ENCODE peak calls at places on chromosomes 13 and 19, in four cellular contexts. N is mucosa of descending colon, B is mesothelial cell of epicardium, P is RWPE1. E is an unnamed sample.

GRCh38 chr13:57666554-57666953 is 35.0 kb downstream of the PCDH17 start:
- DNase-seq in N (no peak), P (no peak), B (no peak), E (no peak)

GRCh38 chr19:49512970-49513745 is 697 bp downstream of the FCGRT start:
- DNase-seq in N (peak), B (peak), P (no peak), E (peak)

GRCh38 chr13:107480130-107480529 is 735.2 kb downstream of the LIG4 start:
- DNase-seq in B (no peak), N (no peak), P (no peak), E (no peak)

GRCh38 chr13:21060063-21060826 is 1.1 kb downstream of the LATS2 start:
- DNase-seq in B (peak), N (peak), P (peak), E (peak)

GRCh38 chr13:73578251-73578875 is 519.6 kb downstream of the KLF5 start:
- DNase-seq in P (no peak), B (no peak), N (no peak), E (no peak)

GRCh38 chr13:95546919-95547318 is 5.6 kb upstream of the CLDN10 start:
- DNase-seq in P (no peak), N (no peak), B (no peak), E (no peak)

GRCh38 chr19:16380943-16381755 is 56.5 kb downstream of the KLF2 start:
- DNase-seq in N (peak), B (no peak), P (no peak), E (no peak)

GRCh38 chr13:83007226-83007625 is 875.0 kb downstream of the SLITRK1 start:
- DNase-seq in N (no peak), B (no peak), P (no peak), E (no peak)

GRCh38 chr13:68810660-68811059 is 1297.0 kb upstream of the ATXN8OS start:
- DNase-seq in B (no peak), N (no peak), P (no peak), E (no peak)

GRCh38 chr19:3580156-3580955 is 4.9 kb upstream of the GIPC3 start:
- DNase-seq in P (no peak), N (no peak), B (no peak), E (no peak)

GRCh38 chr19:11324748-11325389 is 14.6 kb downstream of the RAB3D start:
- DNase-seq in P (no peak), N (no peak), B (no peak), E (no peak)

GRCh38 chr13:66048888-66049287 is 1181.2 kb downstream of the PCDH9 start:
- DNase-seq in N (no peak), B (no peak), P (no peak), E (no peak)

GRCh38 chr19:34336781-34337271 is 28.2 kb upstream of the GPI start:
- DNase-seq in B (no peak), N (no peak), P (peak), E (no peak)

GRCh38 chr19:21568816-21569496 is 63.6 kb downstream of the ZNF429 start:
- DNase-seq in B (no peak), P (no peak), N (peak), E (peak)

GRCh38 chr19:21566073-21566472 is 60.7 kb downstream of the ZNF429 start:
- DNase-seq in P (peak), B (no peak), N (no peak), E (no peak)

GRCh38 chr19:21569497-21569870 is 64.1 kb downstream of the ZNF429 start:
- DNase-seq in N (peak), P (no peak), B (no peak), E (no peak)

GRCh38 chr19:21574607-21575006 is 69.2 kb downstream of the ZNF429 start:
- DNase-seq in N (no peak), B (no peak), P (no peak), E (no peak)

GRCh38 chr19:21571316-21571715 is 65.9 kb downstream of the ZNF429 start:
- DNase-seq in P (no peak), N (no peak), B (no peak), E (no peak)
- TF ChIP-seq CTCF in P (no peak), N (no peak), B (no peak), E (no peak)

GRCh38 chr13:99577934-99578917 is 77.0 kb downstream of the TM9SF2 start:
- DNase-seq in B (no peak), P (no peak), N (no peak), E (no peak)
- TF ChIP-seq CTCF in B (no peak), P (no peak), N (no peak), E (no peak)

GRCh38 chr13:102903659-102904407 is 58.0 kb downstream of the ERCC5 start:
- DNase-seq in B (no peak), N (no peak), P (peak), E (no peak)
- TF ChIP-seq CTCF in B (peak), N (peak), P (peak), E (no peak)

GRCh38 chr19:45960595-45961235 is 12.9 kb downstream of the NOVA2 start:
- DNase-seq in B (no peak), N (no peak), P (no peak), E (no peak)
- TF ChIP-seq CTCF in B (no peak), N (no peak), P (no peak), E (no peak)

GRCh38 chr13:88817560-88817959 is 1146.4 kb downstream of the SLITRK5 start:
- DNase-seq in B (no peak), N (no peak), P (no peak), E (no peak)
- TF ChIP-seq CTCF in B (no peak), N (no peak), P (no peak), E (no peak)

GRCh38 chr13:98103942-98104880 is 38.7 kb upstream of the FARP1 start:
- DNase-seq in B (no peak), P (peak), N (no peak), E (no peak)
- TF ChIP-seq CTCF in B (peak), P (no peak), N (no peak), E (no peak)